ENCODE peak calls at places on chromosomes 13 and 19, in nine cellular contexts. One of them, this sample, is unnamed.
A peak's percentile ranks its signal among the peaks of the same experiment; 100 is the strongest.

GRCh38 chr19:38742906-38743305 is 1.4 kb downstream of the CAPN12 start:
- DNase-seq in lower leg skin: no peak
- DNase-seq in heart left ventricle: no peak
- DNase-seq in uterus: no peak
- DNase-seq in A549: no peak
- DNase-seq in tibial nerve: no peak
- DNase-seq in body of pancreas: no peak
- DNase-seq in testis: no peak
- DNase-seq in Peyer's patch: no peak
- DNase-seq in this sample: no peak

GRCh38 chr13:33483471-33483870 is 197.9 kb upstream of the STARD13 start:
- DNase-seq in lower leg skin: no peak
- DNase-seq in heart left ventricle: no peak
- DNase-seq in uterus: no peak
- DNase-seq in A549: no peak
- DNase-seq in tibial nerve: no peak
- DNase-seq in body of pancreas: no peak
- DNase-seq in testis: no peak
- DNase-seq in Peyer's patch: no peak
- DNase-seq in this sample: no peak

GRCh38 chr13:72521965-72522661 is 205.3 kb downstream of the MZT1 start:
- DNase-seq in lower leg skin: no peak
- DNase-seq in heart left ventricle: no peak
- DNase-seq in uterus: no peak
- DNase-seq in A549: no peak
- DNase-seq in tibial nerve: no peak
- DNase-seq in body of pancreas: no peak
- DNase-seq in testis: no peak
- DNase-seq in Peyer's patch: no peak
- DNase-seq in this sample: no peak

GRCh38 chr19:3785464-3785937 is 680 bp downstream of the MATK start:
- DNase-seq in lower leg skin: no peak
- DNase-seq in heart left ventricle: no peak
- DNase-seq in uterus: no peak
- DNase-seq in A549: no peak
- DNase-seq in tibial nerve: no peak
- DNase-seq in body of pancreas: no peak
- DNase-seq in testis: no peak
- DNase-seq in Peyer's patch: no peak
- DNase-seq in this sample: no peak

GRCh38 chr13:73303858-73304257 is 245.1 kb downstream of the KLF5 start:
- DNase-seq in lower leg skin: no peak
- DNase-seq in heart left ventricle: no peak
- DNase-seq in uterus: no peak
- DNase-seq in A549: no peak
- DNase-seq in tibial nerve: no peak
- DNase-seq in body of pancreas: no peak
- DNase-seq in testis: no peak
- DNase-seq in Peyer's patch: no peak
- DNase-seq in this sample: no peak

GRCh38 chr13:42110410-42111155 is 62.1 kb downstream of the DGKH start:
- DNase-seq in lower leg skin: no peak
- DNase-seq in heart left ventricle: no peak
- DNase-seq in uterus: peak; percentile 32
- DNase-seq in A549: peak; percentile 36
- DNase-seq in tibial nerve: no peak
- DNase-seq in body of pancreas: peak; percentile 18
- DNase-seq in testis: peak; percentile 24
- DNase-seq in Peyer's patch: no peak
- DNase-seq in this sample: no peak

GRCh38 chr13:110352735-110353134 is 45.7 kb downstream of the COL4A2 start:
- DNase-seq in lower leg skin: peak; percentile 75
- DNase-seq in heart left ventricle: no peak
- DNase-seq in uterus: no peak
- DNase-seq in A549: no peak
- DNase-seq in tibial nerve: no peak
- DNase-seq in body of pancreas: no peak
- DNase-seq in testis: no peak
- DNase-seq in Peyer's patch: no peak
- DNase-seq in this sample: no peak

GRCh38 chr13:41384749-41385503 is 72.4 kb upstream of the RGCC start:
- DNase-seq in lower leg skin: no peak
- DNase-seq in heart left ventricle: no peak
- DNase-seq in uterus: no peak
- DNase-seq in A549: no peak
- DNase-seq in tibial nerve: no peak
- DNase-seq in body of pancreas: no peak
- DNase-seq in testis: no peak
- DNase-seq in Peyer's patch: no peak
- DNase-seq in this sample: no peak

GRCh38 chr19:53037101-53038097 is 7.1 kb upstream of the ERVV-2 start:
- DNase-seq in lower leg skin: peak; percentile 60
- DNase-seq in heart left ventricle: peak; percentile 61
- DNase-seq in uterus: no peak
- DNase-seq in A549: no peak
- DNase-seq in tibial nerve: no peak
- DNase-seq in body of pancreas: peak; percentile 28
- DNase-seq in testis: peak; percentile 93
- DNase-seq in Peyer's patch: no peak
- DNase-seq in this sample: no peak

GRCh38 chr19:23799321-23799720 is 40.6 kb upstream of the ZNF681 start:
- DNase-seq in lower leg skin: no peak
- DNase-seq in heart left ventricle: no peak
- DNase-seq in uterus: no peak
- DNase-seq in A549: no peak
- DNase-seq in tibial nerve: no peak
- DNase-seq in body of pancreas: no peak
- DNase-seq in testis: no peak
- DNase-seq in Peyer's patch: no peak
- DNase-seq in this sample: no peak

GRCh38 chr19:29759359-29759758 is 44.3 kb upstream of the C19orf12 start:
- DNase-seq in lower leg skin: no peak
- DNase-seq in heart left ventricle: no peak
- DNase-seq in uterus: no peak
- DNase-seq in A549: no peak
- DNase-seq in tibial nerve: no peak
- DNase-seq in body of pancreas: no peak
- DNase-seq in testis: no peak
- DNase-seq in Peyer's patch: no peak
- DNase-seq in this sample: no peak

GRCh38 chr13:110014719-110015118 is 228.3 kb upstream of the IRS2 start:
- DNase-seq in lower leg skin: no peak
- DNase-seq in heart left ventricle: no peak
- DNase-seq in uterus: no peak
- DNase-seq in A549: no peak
- DNase-seq in tibial nerve: no peak
- DNase-seq in body of pancreas: peak; percentile 34
- DNase-seq in testis: no peak
- DNase-seq in Peyer's patch: no peak
- DNase-seq in this sample: no peak

GRCh38 chr13:42525035-42525504 is 48.9 kb upstream of the TNFSF11 start:
- DNase-seq in lower leg skin: no peak
- DNase-seq in heart left ventricle: no peak
- DNase-seq in uterus: no peak
- DNase-seq in A549: no peak
- DNase-seq in tibial nerve: no peak
- DNase-seq in body of pancreas: no peak
- DNase-seq in testis: no peak
- DNase-seq in Peyer's patch: no peak
- DNase-seq in this sample: no peak

GRCh38 chr13:28984326-28984725 is 164.2 kb downstream of the MTUS2 start:
- DNase-seq in lower leg skin: no peak
- DNase-seq in heart left ventricle: no peak
- DNase-seq in uterus: no peak
- DNase-seq in A549: no peak
- DNase-seq in tibial nerve: no peak
- DNase-seq in body of pancreas: no peak
- DNase-seq in testis: no peak
- DNase-seq in Peyer's patch: no peak
- DNase-seq in this sample: no peak

GRCh38 chr13:28983661-28984060 is 163.5 kb downstream of the MTUS2 start:
- DNase-seq in lower leg skin: no peak
- DNase-seq in heart left ventricle: no peak
- DNase-seq in uterus: no peak
- DNase-seq in A549: no peak
- DNase-seq in tibial nerve: no peak
- DNase-seq in body of pancreas: peak; percentile 41
- DNase-seq in testis: no peak
- DNase-seq in Peyer's patch: no peak
- DNase-seq in this sample: no peak

GRCh38 chr13:28981530-28981929 is 161.4 kb downstream of the MTUS2 start:
- DNase-seq in lower leg skin: no peak
- DNase-seq in heart left ventricle: peak; percentile 44
- DNase-seq in uterus: no peak
- DNase-seq in A549: no peak
- DNase-seq in tibial nerve: no peak
- DNase-seq in body of pancreas: no peak
- DNase-seq in testis: no peak
- DNase-seq in Peyer's patch: no peak
- DNase-seq in this sample: no peak

DNA sequence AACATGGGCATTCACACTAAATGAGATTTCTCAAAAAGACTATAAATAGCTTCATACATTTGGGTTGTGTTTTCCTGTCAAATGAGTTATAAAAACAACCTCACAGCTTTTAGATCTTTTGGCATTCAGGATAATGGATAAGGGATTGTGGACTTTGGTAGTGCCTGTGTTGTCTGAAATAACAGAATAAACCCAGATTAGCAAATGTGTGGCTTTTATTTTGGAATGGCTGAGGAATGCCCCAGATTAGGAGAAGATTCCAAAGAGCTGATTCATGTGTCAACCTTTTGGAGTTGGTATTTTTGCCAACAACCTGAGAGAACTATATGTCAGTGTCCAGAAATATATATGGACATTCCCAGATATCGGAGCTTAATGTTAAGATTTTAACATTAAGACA is 164.7 kb downstream of the MTUS2 start:
- DNase-seq in lower leg skin: no peak
- DNase-seq in heart left ventricle: no peak
- DNase-seq in uterus: no peak
- DNase-seq in A549: no peak
- DNase-seq in tibial nerve: no peak
- DNase-seq in body of pancreas: no peak
- DNase-seq in testis: no peak
- DNase-seq in Peyer's patch: no peak
- DNase-seq in this sample: no peak
- TF ChIP-seq POLR2A in lower leg skin: no peak
- TF ChIP-seq POLR2A in heart left ventricle: no peak
- TF ChIP-seq POLR2A in uterus: no peak
- TF ChIP-seq POLR2A in A549: no peak
- TF ChIP-seq POLR2A in tibial nerve: no peak
- TF ChIP-seq POLR2A in body of pancreas: no peak
- TF ChIP-seq POLR2A in testis: no peak
- TF ChIP-seq POLR2A in Peyer's patch: no peak
- TF ChIP-seq POLR2A in this sample: no peak

GRCh38 chr19:55632463-55632834 is 8.1 kb upstream of the ZNF784 start:
- DNase-seq in lower leg skin: peak; percentile 95
- DNase-seq in heart left ventricle: peak; percentile 86
- DNase-seq in uterus: peak; percentile 97
- DNase-seq in A549: peak; percentile 80
- DNase-seq in tibial nerve: peak; percentile 91
- DNase-seq in body of pancreas: peak; percentile 94
- DNase-seq in testis: peak; percentile 99
- DNase-seq in Peyer's patch: peak; percentile 54
- DNase-seq in this sample: peak; percentile 94
- TF ChIP-seq POLR2A in lower leg skin: no peak
- TF ChIP-seq POLR2A in heart left ventricle: no peak
- TF ChIP-seq POLR2A in uterus: no peak
- TF ChIP-seq POLR2A in A549: no peak
- TF ChIP-seq POLR2A in tibial nerve: no peak
- TF ChIP-seq POLR2A in body of pancreas: no peak
- TF ChIP-seq POLR2A in testis: no peak
- TF ChIP-seq POLR2A in Peyer's patch: no peak
- TF ChIP-seq POLR2A in this sample: no peak

GRCh38 chr19:48837586-48838191 is 1.4 kb upstream of the HSD17B14 start:
- DNase-seq in lower leg skin: no peak
- DNase-seq in heart left ventricle: no peak
- DNase-seq in uterus: no peak
- DNase-seq in A549: no peak
- DNase-seq in tibial nerve: no peak
- DNase-seq in body of pancreas: no peak
- DNase-seq in testis: no peak
- DNase-seq in Peyer's patch: no peak
- DNase-seq in this sample: no peak

GRCh38 chr19:48833977-48834376 is 2.3 kb downstream of the HSD17B14 start:
- DNase-seq in lower leg skin: no peak
- DNase-seq in heart left ventricle: no peak
- DNase-seq in uterus: no peak
- DNase-seq in A549: no peak
- DNase-seq in tibial nerve: no peak
- DNase-seq in body of pancreas: no peak
- DNase-seq in testis: no peak
- DNase-seq in Peyer's patch: no peak
- DNase-seq in this sample: no peak

GRCh38 chr19:48836089-48837017 is at the start of gene HSD17B14:
- DNase-seq in lower leg skin: peak; percentile 93
- DNase-seq in heart left ventricle: no peak
- DNase-seq in uterus: peak; percentile 59
- DNase-seq in A549: no peak
- DNase-seq in tibial nerve: no peak
- DNase-seq in body of pancreas: peak; percentile 22
- DNase-seq in testis: no peak
- DNase-seq in Peyer's patch: no peak
- DNase-seq in this sample: peak; percentile 23

GRCh38 chr19:48835734-48836088 is 580 bp downstream of the HSD17B14 start:
- DNase-seq in lower leg skin: peak; percentile 99
- DNase-seq in heart left ventricle: peak; percentile 91
- DNase-seq in uterus: peak; percentile 97
- DNase-seq in A549: peak; percentile 94
- DNase-seq in tibial nerve: peak; percentile 96
- DNase-seq in body of pancreas: peak; percentile 97
- DNase-seq in testis: peak; percentile 97
- DNase-seq in Peyer's patch: peak; percentile 97
- DNase-seq in this sample: peak; percentile 96

DNA sequence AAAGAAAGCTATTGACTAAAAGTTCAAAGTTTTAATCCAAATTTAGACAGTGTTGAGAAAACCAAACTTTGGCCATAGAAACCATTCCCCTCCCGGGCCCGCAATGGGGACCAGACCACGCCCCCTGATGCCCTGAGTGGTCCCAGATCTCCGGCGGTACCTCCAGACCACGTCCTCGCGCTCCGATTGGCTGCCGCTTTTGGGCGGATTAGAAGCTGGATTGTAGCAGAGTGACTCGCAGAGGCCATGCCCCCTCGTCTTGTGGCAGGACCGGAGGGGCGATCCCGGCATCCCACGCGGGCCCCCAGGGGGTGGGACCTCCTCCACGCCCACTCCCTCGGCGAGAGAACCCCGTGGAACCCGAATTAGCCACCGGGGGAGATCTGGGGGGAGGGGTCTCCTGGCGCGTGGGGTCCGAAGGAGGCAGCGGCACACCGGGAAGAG is 812 bp upstream of the HSD17B14 start:
- DNase-seq in lower leg skin: peak; percentile 96
- DNase-seq in heart left ventricle: peak; percentile 85
- DNase-seq in uterus: peak; percentile 95
- DNase-seq in A549: peak; percentile 99
- DNase-seq in tibial nerve: peak; percentile 62
- DNase-seq in body of pancreas: peak; percentile 31
- DNase-seq in testis: peak; percentile 84
- DNase-seq in Peyer's patch: peak; percentile 62
- DNase-seq in this sample: peak; percentile 80
- TF ChIP-seq POLR2A in lower leg skin: no peak
- TF ChIP-seq POLR2A in heart left ventricle: no peak
- TF ChIP-seq POLR2A in uterus: peak; percentile 65
- TF ChIP-seq POLR2A in A549: peak; percentile 18
- TF ChIP-seq POLR2A in tibial nerve: peak; percentile 49
- TF ChIP-seq POLR2A in body of pancreas: no peak
- TF ChIP-seq POLR2A in testis: no peak
- TF ChIP-seq POLR2A in Peyer's patch: no peak
- TF ChIP-seq POLR2A in this sample: no peak

GRCh38 chr19:51027126-51027806 is 850 bp upstream of the KLK11 start:
- DNase-seq in lower leg skin: no peak
- DNase-seq in heart left ventricle: no peak
- DNase-seq in uterus: no peak
- DNase-seq in A549: no peak
- DNase-seq in tibial nerve: no peak
- DNase-seq in body of pancreas: no peak
- DNase-seq in testis: no peak
- DNase-seq in Peyer's patch: no peak
- DNase-seq in this sample: no peak
- TF ChIP-seq POLR2A in lower leg skin: no peak
- TF ChIP-seq POLR2A in heart left ventricle: no peak
- TF ChIP-seq POLR2A in uterus: no peak
- TF ChIP-seq POLR2A in A549: no peak
- TF ChIP-seq POLR2A in tibial nerve: no peak
- TF ChIP-seq POLR2A in body of pancreas: no peak
- TF ChIP-seq POLR2A in testis: no peak
- TF ChIP-seq POLR2A in Peyer's patch: no peak
- TF ChIP-seq POLR2A in this sample: no peak